ENCODE peak calls at places on chromosomes 2 and 18, in nine cellular contexts. L is tibial artery; D is heart right ventricle; C is left ventricle myocardium inferior; Q is GM23248; K is dorsolateral prefrontal cortex; U is CD8-positive, alpha-beta T cell; I is PC-3; G is psoas muscle. M is an unnamed sample.

GRCh38 chr2:137291810-137292209 is 526.5 kb downstream of the THSD7B start:
- DNase-seq in L (no peak), D (no peak), C (no peak), G (no peak), Q (no peak), K (no peak), U (no peak), I (no peak), M (no peak)

GRCh38 chr18:73908323-73908722 is 239.3 kb downstream of the FBXO15 start:
- DNase-seq in K (no peak), G (no peak), U (no peak), L (no peak), D (peak), I (peak), C (no peak), Q (peak), M (peak)

GRCh38 chr2:149037851-149038250 is 648 bp upstream of the LYPD6B start:
- DNase-seq in I (peak), G (no peak), L (no peak), Q (no peak), D (no peak), C (no peak), K (no peak), U (no peak), M (no peak)

GRCh38 chr2:138107288-138107687 is 143.0 kb downstream of the HNMT start:
- DNase-seq in U (no peak), G (no peak), Q (no peak), I (peak), C (no peak), D (no peak), K (no peak), L (no peak), M (peak)

GRCh38 chr2:205903549-205904129 is 182.3 kb downstream of the INO80D start:
- DNase-seq in C (no peak), G (no peak), I (peak), U (no peak), L (no peak), K (no peak), Q (peak), D (no peak), M (no peak)

GRCh38 chr18:72828601-72829000 is 39.2 kb downstream of the NETO1 start:
- DNase-seq in G (no peak), D (no peak), I (no peak), Q (no peak), U (no peak), C (no peak), L (no peak), K (no peak), M (no peak)

GRCh38 chr2:68423966-68424650 is 43.0 kb downstream of the FBXO48 start:
- DNase-seq in L (no peak), G (no peak), K (no peak), D (no peak), I (no peak), C (no peak), U (no peak), Q (no peak), M (no peak)

GRCh38 chr2:136402281-136402680 is 284.3 kb upstream of the CXCR4 start:
- DNase-seq in I (no peak), K (peak), C (no peak), U (no peak), L (no peak), Q (no peak), G (no peak), D (no peak), M (no peak)

GRCh38 chr2:1658394-1659151 is 85.7 kb downstream of the PXDN start:
- DNase-seq in G (peak), D (no peak), K (no peak), C (no peak), U (no peak), Q (no peak), I (no peak), L (peak), M (no peak)

GRCh38 chr2:211203986-211204385 is 647.6 kb downstream of the CPS1 start:
- DNase-seq in G (no peak), D (no peak), I (no peak), Q (no peak), K (no peak), L (no peak), C (no peak), U (no peak), M (peak)

GRCh38 chr18:44729631-44730101 is 49.0 kb downstream of the SETBP1 start:
- DNase-seq in I (no peak), D (no peak), Q (peak), K (no peak), G (no peak), C (no peak), U (peak), L (no peak), M (peak)

GRCh38 chr2:217466799-217467198 is 536.0 kb downstream of the TNS1 start:
- DNase-seq in I (no peak), U (no peak), G (no peak), C (no peak), Q (no peak), L (no peak), K (no peak), D (no peak), M (no peak)

GRCh38 chr18:44840053-44840826 is 159.6 kb downstream of the SETBP1 start:
- DNase-seq in U (no peak), Q (no peak), L (no peak), G (no peak), C (no peak), D (peak), K (no peak), I (no peak), M (no peak)

GRCh38 chr2:2642906-2643890 is 312.1 kb upstream of the MYT1L start:
- DNase-seq in G (no peak), L (no peak), C (no peak), U (no peak), K (no peak), Q (no peak), I (no peak), D (no peak), M (no peak)

GRCh38 chr2:71477231-71477681 is 23.9 kb downstream of the DYSF start:
- DNase-seq in C (no peak), L (no peak), I (peak), D (no peak), Q (peak), G (no peak), U (no peak), K (no peak), M (no peak)
- H3K27ac ChIP-seq in C (peak), L (no peak), I (no peak), D (no peak), Q (no peak), G (peak), U (no peak), K (no peak), M (no peak)

GRCh38 chr18:57951999-57952774 is 91.8 kb upstream of the NEDD4L start:
- DNase-seq in U (no peak), C (no peak), D (no peak), L (no peak), Q (no peak), I (no peak), K (no peak), G (no peak), M (no peak)

GRCh38 chr18:57951110-57951796 is 92.8 kb upstream of the NEDD4L start:
- DNase-seq in K (no peak), L (no peak), Q (no peak), I (no peak), G (no peak), C (no peak), D (no peak), U (no peak), M (no peak)

GRCh38 chr18:57954928-57955327 is 89.1 kb upstream of the NEDD4L start:
- DNase-seq in U (no peak), I (no peak), L (no peak), D (no peak), G (no peak), Q (no peak), C (no peak), K (no peak), M (no peak)

GRCh38 chr18:57956495-57956894 is 87.5 kb upstream of the NEDD4L start:
- DNase-seq in I (peak), U (no peak), C (no peak), D (no peak), L (no peak), K (no peak), Q (no peak), G (no peak), M (no peak)

DNA sequence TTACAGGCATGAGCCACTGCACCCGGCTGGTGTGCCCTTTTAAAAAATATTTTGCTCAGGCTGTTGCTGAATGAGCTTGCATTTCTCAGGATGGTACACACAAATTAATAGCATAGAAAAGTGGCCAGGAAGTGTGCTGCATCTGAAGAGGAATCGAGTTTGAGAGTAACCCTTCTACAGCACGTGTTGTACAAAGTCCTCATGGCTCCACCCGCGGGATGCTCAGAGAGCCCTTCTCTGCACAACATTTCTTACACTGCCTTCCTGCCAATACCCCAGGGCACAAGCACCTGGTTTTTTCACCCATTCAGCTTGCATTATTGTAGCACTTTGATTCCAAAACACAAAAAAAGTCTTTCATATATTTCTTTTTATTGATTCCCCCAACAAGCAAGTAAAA is 90.1 kb upstream of the NEDD4L start:
- DNase-seq in K (no peak), U (no peak), C (no peak), I (no peak), Q (no peak), D (no peak), L (no peak), G (no peak), M (no peak)
- H3K27ac ChIP-seq in K (no peak), U (no peak), C (no peak), I (no peak), Q (no peak), D (no peak), L (no peak), G (no peak), M (no peak)

GRCh38 chr2:203707530-203707929 is 1.1 kb downstream of the CD28 start:
- DNase-seq in K (no peak), U (no peak), D (no peak), G (no peak), L (no peak), C (no peak), I (no peak), Q (no peak), M (no peak)
- H3K27ac ChIP-seq in K (no peak), U (peak), D (no peak), G (no peak), L (no peak), C (no peak), I (no peak), Q (no peak), M (no peak)

DNA sequence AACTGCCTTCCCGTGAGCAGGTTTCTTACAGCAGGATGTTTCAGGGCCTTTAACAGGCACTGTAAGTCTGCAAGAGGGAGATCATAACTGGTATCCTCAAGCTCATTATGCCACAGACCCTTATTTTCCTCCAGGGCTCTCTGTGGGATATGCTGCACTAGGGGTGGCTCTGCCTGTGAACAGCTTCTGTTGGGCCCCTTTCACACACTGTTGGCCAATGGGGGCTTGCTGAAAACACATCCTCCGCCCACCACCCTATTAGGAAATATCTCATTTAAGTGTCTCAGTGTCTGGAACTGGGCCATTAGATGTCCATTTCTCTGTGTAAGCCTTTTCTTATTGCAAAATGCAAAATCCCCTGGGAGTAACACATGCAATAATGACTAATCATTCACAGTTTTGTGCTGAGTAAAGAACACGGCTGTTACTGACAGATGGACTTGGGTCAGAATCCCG is 414.3 kb upstream of the HS6ST1 start:
- DNase-seq in C (no peak), D (no peak), I (no peak), Q (peak), G (no peak), U (no peak), L (peak), K (no peak), M (peak)
- H3K27ac ChIP-seq in C (no peak), D (no peak), I (no peak), Q (no peak), G (no peak), U (no peak), L (no peak), K (no peak), M (peak)

GRCh38 chr2:177629357-177630000 is 236.9 kb downstream of the AGPS start:
- DNase-seq in K (no peak), I (no peak), L (no peak), C (no peak), D (no peak), G (no peak), Q (no peak), U (no peak), M (no peak)
- H3K27ac ChIP-seq in K (no peak), I (no peak), L (no peak), C (no peak), D (no peak), G (no peak), Q (no peak), U (no peak), M (no peak)

DNA sequence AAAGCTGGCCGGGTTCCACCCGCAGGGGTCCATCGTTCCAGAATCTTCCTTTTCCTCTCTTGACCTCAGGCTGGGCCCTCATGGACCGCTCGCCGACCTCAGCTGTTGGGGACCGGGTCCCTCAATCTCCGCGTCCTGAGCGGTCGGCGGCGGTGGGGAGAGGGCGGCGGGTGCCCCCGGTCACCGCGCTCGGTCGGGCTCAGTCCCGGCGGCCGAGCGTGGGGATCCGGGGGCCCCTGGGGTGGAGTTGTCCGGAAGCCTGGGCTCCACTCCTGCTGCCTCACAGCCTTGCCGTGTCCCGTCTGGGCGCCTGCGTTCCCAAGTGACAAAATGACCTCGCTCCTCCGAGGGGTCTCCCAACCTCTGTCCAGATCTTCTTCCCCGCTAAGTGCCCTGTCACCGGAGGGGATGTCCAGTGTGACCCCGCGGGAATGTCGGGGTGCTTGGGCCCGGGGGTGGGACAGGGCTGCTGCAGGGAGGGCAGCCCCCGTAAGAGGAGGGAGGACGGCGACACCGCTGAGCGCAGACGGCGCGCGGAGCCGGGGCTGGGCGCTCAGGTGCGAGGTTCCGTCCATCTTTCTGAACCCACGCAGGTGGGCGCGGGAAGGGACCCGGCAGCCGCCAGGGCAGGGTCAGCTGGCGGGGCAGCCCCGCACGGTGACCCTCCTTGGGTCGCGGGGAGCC is 16.0 kb upstream of the E2F6 start:
- DNase-seq in U (no peak), C (no peak), D (no peak), I (no peak), G (no peak), K (no peak), Q (no peak), L (no peak), M (no peak)
- H3K27ac ChIP-seq in U (no peak), C (no peak), D (peak), I (no peak), G (peak), K (peak), Q (no peak), L (no peak), M (no peak)

GRCh38 chr2:75594599-75594998 is 33.9 kb upstream of the EVA1A start:
- DNase-seq in U (no peak), Q (no peak), I (no peak), K (no peak), C (no peak), G (no peak), L (no peak), D (no peak), M (no peak)
- H3K27ac ChIP-seq in U (no peak), Q (peak), I (peak), K (no peak), C (no peak), G (no peak), L (no peak), D (no peak), M (no peak)

GRCh38 chr2:225598922-225599321 is 199.4 kb downstream of the NYAP2 start:
- DNase-seq in Q (peak), L (no peak), K (no peak), C (no peak), G (no peak), U (no peak), D (no peak), I (no peak), M (peak)

GRCh38 chr2:225599856-225600255 is 200.3 kb downstream of the NYAP2 start:
- DNase-seq in K (no peak), I (no peak), Q (no peak), U (no peak), L (no peak), D (no peak), G (no peak), C (no peak), M (no peak)

GRCh38 chr2:225600865-225601264 is 201.4 kb downstream of the NYAP2 start:
- DNase-seq in I (no peak), D (no peak), L (no peak), K (no peak), U (no peak), Q (no peak), G (no peak), C (no peak), M (no peak)

GRCh38 chr2:225602205-225602604 is 202.7 kb downstream of the NYAP2 start:
- DNase-seq in G (no peak), C (no peak), D (no peak), I (no peak), U (no peak), Q (no peak), K (no peak), L (no peak), M (no peak)

GRCh38 chr2:225600444-225600843 is 200.9 kb downstream of the NYAP2 start:
- DNase-seq in Q (no peak), U (no peak), C (no peak), L (no peak), K (no peak), D (no peak), G (no peak), I (no peak), M (no peak)
- H3K27ac ChIP-seq in Q (no peak), U (no peak), C (no peak), L (no peak), K (no peak), D (no peak), G (no peak), I (no peak), M (no peak)

GRCh38 chr18:22175326-22175725 is 5.9 kb downstream of the GATA6 start:
- DNase-seq in Q (no peak), U (no peak), C (no peak), K (no peak), L (no peak), I (no peak), D (no peak), G (no peak), M (no peak)

GRCh38 chr18:22176282-22176621 is 6.9 kb downstream of the GATA6 start:
- DNase-seq in C (no peak), I (no peak), G (no peak), K (no peak), U (no peak), D (no peak), Q (no peak), L (no peak), M (no peak)

GRCh38 chr18:22177496-22177866 is 8.1 kb downstream of the GATA6 start:
- DNase-seq in G (no peak), Q (no peak), D (no peak), C (no peak), K (no peak), L (no peak), I (no peak), U (no peak), M (no peak)

GRCh38 chr18:22174341-22175148 is 5.2 kb downstream of the GATA6 start:
- DNase-seq in G (no peak), L (peak), Q (no peak), I (no peak), K (no peak), U (no peak), D (no peak), C (no peak), M (no peak)

DNA sequence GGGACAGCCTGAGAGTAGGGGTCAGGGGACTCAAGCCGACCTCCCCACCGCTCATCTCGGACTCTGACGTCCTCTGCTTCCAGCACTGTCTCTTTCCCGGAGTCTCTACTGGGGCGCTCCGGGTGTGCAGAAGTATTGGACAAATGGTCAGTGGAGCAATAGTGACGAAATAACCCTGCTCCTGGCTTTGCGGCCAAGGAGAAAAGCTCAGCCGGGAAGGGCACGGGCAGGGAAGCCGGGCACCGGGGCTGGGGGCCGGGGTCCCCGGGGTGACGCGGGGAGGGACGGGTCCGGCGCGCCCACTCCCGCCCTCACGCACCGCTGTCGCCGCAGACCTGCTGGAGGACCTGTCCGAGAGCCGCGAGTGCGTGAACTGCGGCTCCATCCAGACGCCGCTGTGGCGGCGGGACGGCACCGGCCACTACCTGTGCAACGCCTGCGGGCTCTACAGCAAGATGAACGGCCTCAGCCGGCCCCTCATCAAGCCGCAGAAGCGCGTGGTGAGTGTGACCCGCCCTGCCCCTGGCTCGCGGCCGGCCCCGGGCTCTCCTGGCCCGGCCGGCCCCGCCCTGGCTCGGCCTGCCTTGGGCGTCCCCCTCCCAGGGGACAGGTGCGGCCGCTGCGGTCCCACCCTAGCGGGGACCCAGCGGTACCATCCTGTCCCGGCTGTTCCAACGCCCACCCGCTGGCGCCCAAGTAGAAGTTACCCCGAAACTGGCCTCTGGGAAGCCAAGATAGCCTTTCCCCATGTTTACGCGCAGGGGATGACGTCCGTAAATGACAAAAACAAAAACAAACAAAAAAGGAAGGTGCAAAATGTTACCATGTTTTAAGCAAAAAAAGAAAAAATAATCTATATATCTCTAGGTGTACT is 7.5 kb downstream of the GATA6 start:
- DNase-seq in I (no peak), Q (peak), K (no peak), U (no peak), G (no peak), C (peak), L (peak), D (no peak), M (no peak)
- H3K27ac ChIP-seq in I (no peak), Q (no peak), K (no peak), U (no peak), G (no peak), C (peak), L (peak), D (peak), M (peak)